ENCODE peak calls at places on chromosomes 5 and 9, in four cellular contexts. C is G401, G is transverse colon, F is sigmoid colon. U is an unnamed sample.

GRCh38 chr9:38686923-38687322 is 33.0 kb downstream of the FAM240B start:
- DNase-seq in C (no peak), G (no peak), F (no peak), U (no peak)

GRCh38 chr5:94941113-94941765 is 322.8 kb downstream of the SLF1 start:
- DNase-seq in C (no peak), G (no peak), F (no peak), U (no peak)

GRCh38 chr5:141547488-141547887 is 58.6 kb downstream of the PCDHGC5 start:
- DNase-seq in C (no peak), G (no peak), F (no peak), U (no peak)

GRCh38 chr9:114671605-114672004 is 10.4 kb downstream of the TEX48 start:
- DNase-seq in C (no peak), G (no peak), F (no peak), U (no peak)

GRCh38 chr5:91016954-91017690 is 366.0 kb downstream of the ARRDC3 start:
- DNase-seq in C (no peak), G (peak), F (no peak), U (no peak)

GRCh38 chr5:91049800-91050199 is 333.3 kb downstream of the ARRDC3 start:
- DNase-seq in C (no peak), G (no peak), F (no peak), U (no peak)

GRCh38 chr5:92371889-92372235 is 988.7 kb upstream of the ARRDC3 start:
- DNase-seq in C (no peak), G (no peak), F (no peak), U (no peak)

GRCh38 chr9:38437193-38437823 is 13.1 kb upstream of the IGFBPL1 start:
- DNase-seq in C (no peak), G (peak), F (no peak), U (no peak)

GRCh38 chr5:88118179-88118578 is 150.5 kb downstream of the TMEM161B start:
- DNase-seq in C (no peak), G (no peak), F (no peak), U (no peak)

GRCh38 chr5:168920019-168920813 is 341.0 kb upstream of the PANK3 start:
- DNase-seq in C (no peak), G (no peak), F (no peak), U (no peak)

GRCh38 chr9:115192835-115193234 is 74.9 kb upstream of the TNC start:
- DNase-seq in C (no peak), G (no peak), F (no peak), U (no peak)

GRCh38 chr9:20989923-20990341 is 41.5 kb downstream of the HACD4 start:
- DNase-seq in C (peak), G (peak), F (peak), U (no peak)

GRCh38 chr5:139446956-139447779 is 7.8 kb upstream of the DNAJC18 start:
- DNase-seq in C (no peak), G (no peak), F (no peak), U (no peak)

GRCh38 chr5:175202461-175203065 is 241.4 kb downstream of the DRD1 start:
- DNase-seq in C (no peak), G (no peak), F (no peak), U (no peak)

GRCh38 chr5:65647941-65648340 is 23.1 kb downstream of the SHLD3 start:
- DNase-seq in C (no peak), G (no peak), F (no peak), U (no peak)

GRCh38 chr5:114174131-114174530 is 187.7 kb upstream of the KCNN2 start:
- DNase-seq in C (no peak), G (no peak), F (no peak), U (no peak)

GRCh38 chr5:111757582-111758283 is 739 bp upstream of the NREP start:
- DNase-seq in C (peak), G (peak), F (peak), U (peak)

GRCh38 chr5:151427258-151427657 is 20.1 kb upstream of the SLC36A1 start:
- DNase-seq in C (no peak), G (no peak), F (no peak), U (no peak)

GRCh38 chr9:104863180-104863883 is 64.6 kb downstream of the ABCA1 start:
- DNase-seq in C (peak), G (peak), F (no peak), U (peak)